ENCODE peak calls at places on chromosomes 4 and X, in five cellular contexts. D, U, F, B and J are unnamed samples. For H3K27me3, the result is how much of the 10 kb centered on the place peaks cover.

GRCh38 chr4:134276476-134276875 is 74.9 kb upstream of the PABPC4L start:
- DNase-seq in D (no peak), U (no peak), F (no peak), B (no peak), J (no peak)

GRCh38 chrX:38968344-38968743 is 167.1 kb downstream of the MID1IP1 start:
- DNase-seq in D (no peak), U (peak), F (no peak), B (no peak), J (peak)

GRCh38 chr4:149264093-149264733 is 551.4 kb downstream of the IQCM start:
- DNase-seq in D (no peak), U (peak), F (peak), B (peak), J (no peak)

GRCh38 chr4:142435599-142436235 is 410.4 kb downstream of the INPP4B start:
- DNase-seq in D (no peak), U (no peak), F (no peak), B (no peak), J (no peak)

GRCh38 chr4:109298279-109299010 is 4.0 kb downstream of the COL25A1 start:
- DNase-seq in D (no peak), U (peak), F (no peak), B (peak), J (no peak)

GRCh38 chrX:24014388-24015018 is 12.5 kb downstream of the KLHL15 start:
- DNase-seq in D (no peak), U (no peak), F (peak), B (no peak), J (no peak)

GRCh38 chr4:95181446-95182306 is 367.1 kb downstream of the UNC5C start:
- DNase-seq in D (no peak), U (peak), F (peak), B (peak), J (no peak)

GRCh38 chr4:105965183-105965800 is 70.0 kb downstream of the NPNT start:
- DNase-seq in D (no peak), U (no peak), F (no peak), B (peak), J (no peak)

GRCh38 chr4:101418055-101418454 is 70.7 kb upstream of the PPP3CA start:
- DNase-seq in D (no peak), U (peak), F (no peak), B (no peak), J (no peak)

GRCh38 chr4:180913750-180914149 is 1329.5 kb upstream of the TENM3 start:
- DNase-seq in D (no peak), U (peak), F (peak), B (peak), J (peak)

GRCh38 chr4:168739851-168740250 is 243.0 kb downstream of the PALLD start:
- DNase-seq in D (no peak), U (no peak), F (no peak), B (no peak), J (no peak)

GRCh38 chrX:72128881-72129280 is 2.8 kb downstream of the RTL5 start:
- DNase-seq in D (no peak), U (peak), F (no peak), B (peak), J (no peak)

GRCh38 chr4:57605374-57605773 is 495.2 kb upstream of the IGFBP7 start:
- DNase-seq in D (no peak), U (no peak), F (no peak), B (no peak), J (no peak)

GRCh38 chr4:60366661-60367060 is 833.5 kb upstream of the ADGRL3 start:
- DNase-seq in D (no peak), U (no peak), F (no peak), B (no peak), J (no peak)

GRCh38 chrX:115598556-115598955 is 37.6 kb downstream of the PLS3 start:
- DNase-seq in D (no peak), U (no peak), F (no peak), B (no peak), J (no peak)

GRCh38 chr4:56772134-56772533 is 49.4 kb downstream of the SPINK2 start:
- DNase-seq in D (no peak), U (no peak), F (peak), B (no peak), J (no peak)

GRCh38 chr4:90580271-90580825 is 453.2 kb downstream of the CCSER1 start:
- DNase-seq in D (no peak), U (no peak), F (no peak), B (no peak), J (no peak)

GRCh38 chr4:120921456-120922389 is 803 bp downstream of the PRDM5 start:
- DNase-seq in D (peak), U (peak), F (peak), B (peak), J (no peak)

GRCh38 chr4:78846258-78846657 is 70.1 kb downstream of the BMP2K start:
- DNase-seq in D (no peak), U (peak), F (no peak), B (no peak), J (no peak)

GRCh38 chr4:90357117-90357710 is 230.0 kb downstream of the CCSER1 start:
- DNase-seq in D (no peak), U (peak), F (peak), B (peak), J (peak)

GRCh38 chr4:184352891-184353290 is 121.5 kb downstream of the IRF2 start:
- DNase-seq in D (no peak), U (no peak), F (no peak), B (no peak), J (no peak)

GRCh38 chr4:159227984-159228383 is 125.1 kb downstream of the RAPGEF2 start:
- DNase-seq in D (peak), U (peak), F (peak), B (no peak), J (peak)

GRCh38 chrX:141652315-141652714 is 46.2 kb downstream of the SPANXD start:
- DNase-seq in D (no peak), U (no peak), F (no peak), B (peak), J (no peak)

GRCh38 chrX:53685711-53686110 is 808 bp downstream of the HUWE1 start:
- DNase-seq in D (no peak), U (no peak), F (peak), B (peak), J (no peak)

DNA sequence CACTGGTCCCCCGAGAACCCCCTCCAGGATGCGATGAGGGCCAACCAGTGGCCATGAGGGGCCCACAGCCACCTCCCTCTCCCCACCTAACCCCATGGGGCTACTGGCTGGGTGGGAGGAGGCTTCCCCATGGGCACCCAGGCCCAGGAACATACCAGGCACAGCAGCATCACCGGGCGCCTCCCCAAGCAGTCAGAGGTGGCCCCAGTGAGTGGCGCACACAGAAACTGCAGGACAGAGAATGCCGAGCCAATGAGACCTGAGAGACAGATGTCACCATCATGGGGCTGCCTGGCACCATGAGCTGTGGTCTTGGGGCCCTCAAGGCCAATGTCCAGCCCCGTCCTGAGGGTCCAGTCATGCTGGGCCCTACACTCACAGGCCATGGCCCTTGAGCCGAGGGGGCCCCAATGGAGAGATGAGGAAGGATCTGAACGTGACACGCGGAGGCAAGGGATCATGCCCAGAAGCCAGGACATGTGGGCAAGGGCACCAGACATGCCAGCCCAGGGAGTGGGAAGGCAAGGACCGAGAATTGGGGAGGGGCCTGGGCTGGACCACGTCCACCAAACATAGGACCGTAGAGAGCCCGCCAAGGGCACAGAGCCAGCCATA is 30.1 kb downstream of the NOP14 start:
- DNase-seq in D (peak), U (no peak), F (no peak), B (no peak), J (no peak)
- H3K4me3 ChIP-seq in D (peak), U (no peak), F (peak), B (peak), J (peak)

GRCh38 chrX:34619920-34620319 is 37.2 kb downstream of the TMEM47 start:
- DNase-seq in D (no peak), U (no peak), F (no peak), B (no peak), J (no peak)

GRCh38 chrX:34629572-34629971 is 27.5 kb downstream of the TMEM47 start:
- DNase-seq in D (no peak), U (peak), F (no peak), B (no peak), J (peak)

GRCh38 chrX:34624416-34624815 is 32.7 kb downstream of the TMEM47 start:
- DNase-seq in D (no peak), U (peak), F (peak), B (no peak), J (no peak)
- TF ChIP-seq CTCF in D (no peak), U (no peak), F (no peak), B (no peak), J (no peak)

DNA sequence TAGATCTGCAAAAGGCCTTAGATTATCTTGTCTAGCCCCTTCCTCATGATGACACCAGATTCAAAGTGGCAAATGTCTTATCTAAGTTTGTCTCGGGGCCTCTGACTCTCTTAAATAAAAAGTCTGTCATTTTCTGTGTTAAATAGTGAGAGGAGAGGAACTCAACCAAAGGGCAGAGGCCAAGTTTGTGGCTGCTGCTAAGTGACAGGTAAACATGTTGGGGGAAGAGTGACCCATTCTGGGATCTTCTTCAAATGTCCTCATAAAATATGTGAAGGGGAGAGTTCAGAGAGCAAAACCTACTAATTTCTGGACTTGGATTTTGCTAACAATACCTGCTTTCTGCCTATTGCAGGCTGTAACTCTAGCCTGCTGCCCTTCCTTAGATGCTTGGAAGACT is 110.8 kb downstream of the REPS2 start:
- DNase-seq in D (no peak), U (no peak), F (no peak), B (no peak), J (no peak)
- H3K27me3 ChIP-seq in D (under half), U (under half), F (under half), B (under half), J (under half)

GRCh38 chr4:172963498-172964294 is 204.9 kb upstream of the GALNT7 start:
- DNase-seq in D (no peak), U (no peak), F (no peak), B (no peak), J (no peak)

GRCh38 chr4:172957216-172957615 is 211.4 kb upstream of the GALNT7 start:
- DNase-seq in D (no peak), U (no peak), F (no peak), B (no peak), J (no peak)

GRCh38 chr4:172962564-172963353 is 205.9 kb upstream of the GALNT7 start:
- DNase-seq in D (peak), U (no peak), F (peak), B (peak), J (peak)
- H3K4me3 ChIP-seq in D (no peak), U (no peak), F (no peak), B (no peak), J (no peak)

DNA sequence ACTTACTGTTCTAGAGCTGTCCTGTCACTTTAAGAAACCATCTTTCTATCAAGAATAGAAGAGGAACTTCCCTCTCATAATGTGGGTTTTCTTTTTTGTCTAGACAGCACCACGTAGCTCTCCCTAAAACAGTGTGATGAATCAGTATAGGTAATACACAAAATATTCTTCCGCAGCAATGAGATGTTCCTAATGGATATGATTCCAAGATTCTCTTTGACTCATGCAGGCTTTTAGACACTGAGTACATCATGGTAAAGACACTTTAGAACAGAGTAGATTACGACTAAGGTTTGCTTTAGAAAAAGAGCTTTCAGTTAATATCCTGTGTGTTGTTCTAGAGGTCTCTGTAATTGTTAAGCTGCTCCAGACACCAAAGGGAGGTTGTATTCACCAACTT is 69.8 kb downstream of the PTTG2 start:
- DNase-seq in D (no peak), U (no peak), F (peak), B (no peak), J (peak)
- TF ChIP-seq CTCF in D (no peak), U (no peak), F (no peak), B (no peak), J (no peak)

DNA sequence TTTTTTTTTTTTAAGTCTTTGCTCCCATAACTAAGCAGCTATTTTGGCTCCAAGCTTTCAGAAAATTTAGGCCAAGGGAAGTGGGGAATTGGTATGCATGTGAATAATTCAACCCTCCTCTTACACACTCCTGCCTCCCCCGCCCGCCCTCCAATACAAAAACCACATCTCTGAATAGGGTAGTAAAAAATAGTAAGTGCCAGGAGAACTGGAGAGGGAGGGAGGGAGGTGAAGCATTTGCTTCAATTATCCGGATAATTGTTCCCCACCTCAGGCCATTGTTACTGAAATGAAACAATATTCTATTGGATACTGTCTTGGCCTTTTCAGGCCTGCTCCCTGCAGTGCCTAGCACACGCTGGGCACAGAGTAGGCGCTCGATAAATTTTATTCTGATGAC is 5.5 kb upstream of the GSX2 start:
- DNase-seq in D (no peak), U (no peak), F (no peak), B (no peak), J (no peak)
- H3K27me3 ChIP-seq in D (under half), U (half or more), F (under half), B (under half), J (under half)

DNA sequence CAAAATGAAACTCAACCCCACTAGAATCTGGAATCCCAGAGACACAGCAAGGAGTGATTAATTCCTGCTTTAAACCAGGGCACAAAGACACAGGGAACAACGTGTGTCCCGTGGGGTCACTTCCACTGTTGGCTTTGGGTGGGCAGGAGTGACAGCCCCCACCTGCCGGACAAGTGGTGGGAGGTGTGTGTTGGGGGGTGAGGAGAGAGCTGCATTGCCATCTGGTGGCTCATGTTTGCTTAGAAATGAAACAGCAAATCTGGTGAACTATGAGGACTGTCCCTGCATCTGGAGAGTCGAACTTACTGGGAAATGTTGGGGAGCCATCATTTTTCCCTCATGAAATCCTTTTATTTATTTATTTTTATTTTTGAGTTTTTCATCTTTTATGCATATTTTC is 75.9 kb upstream of the AFAP1 start:
- DNase-seq in D (no peak), U (peak), F (peak), B (peak), J (no peak)
- H3K4me3 ChIP-seq in D (peak), U (no peak), F (peak), B (no peak), J (peak)